ENCODE peak calls at places on chromosome 19, in five cellular contexts. X, B, K, D and T are unnamed samples.

GRCh38 chr19:17089238-17089637 is 13.7 kb downstream of the MYO9B start:
- DNase-seq in X (no peak), B (no peak), K (no peak), D (no peak), T (no peak)

GRCh38 chr19:58417071-58417470 is 8.6 kb downstream of the ZNF584 start:
- DNase-seq in X (no peak), B (no peak), K (no peak), D (no peak), T (no peak)

GRCh38 chr19:48152552-48152951 is 17.6 kb downstream of the LIG1 start:
- DNase-seq in X (peak), B (peak), K (no peak), D (peak), T (peak)

GRCh38 chr19:28377077-28377476 is 835.9 kb downstream of the UQCRFS1 start:
- DNase-seq in X (no peak), B (no peak), K (no peak), D (no peak), T (no peak)

GRCh38 chr19:36894849-36895383 is 21.2 kb downstream of the ZNF829 start:
- DNase-seq in X (no peak), B (no peak), K (no peak), D (no peak), T (no peak)

GRCh38 chr19:48813123-48813911 is 2.5 kb upstream of the BCAT2 start:
- DNase-seq in X (peak), B (no peak), K (no peak), D (peak), T (peak)

GRCh38 chr19:18185538-18185937 is 7.5 kb upstream of the MPV17L2 start:
- DNase-seq in X (no peak), B (no peak), K (no peak), D (no peak), T (no peak)

GRCh38 chr19:18562086-18562485 is 4.4 kb downstream of the KXD1 start:
- DNase-seq in X (no peak), B (no peak), K (no peak), D (no peak), T (no peak)

GRCh38 chr19:8355631-8356402 is 8.1 kb upstream of the ANGPTL4 start:
- DNase-seq in X (peak), B (peak), K (no peak), D (peak), T (no peak)

GRCh38 chr19:872266-872951 is 12.9 kb downstream of the CFD start:
- DNase-seq in X (peak), B (peak), K (peak), D (no peak), T (peak)

GRCh38 chr19:10010247-10010691 is at the start of gene COL5A3:
- DNase-seq in X (peak), B (peak), K (no peak), D (no peak), T (peak)

GRCh38 chr19:8017808-8018207 is 12.4 kb upstream of the ELAVL1 start:
- DNase-seq in X (peak), B (no peak), K (no peak), D (peak), T (no peak)

DNA sequence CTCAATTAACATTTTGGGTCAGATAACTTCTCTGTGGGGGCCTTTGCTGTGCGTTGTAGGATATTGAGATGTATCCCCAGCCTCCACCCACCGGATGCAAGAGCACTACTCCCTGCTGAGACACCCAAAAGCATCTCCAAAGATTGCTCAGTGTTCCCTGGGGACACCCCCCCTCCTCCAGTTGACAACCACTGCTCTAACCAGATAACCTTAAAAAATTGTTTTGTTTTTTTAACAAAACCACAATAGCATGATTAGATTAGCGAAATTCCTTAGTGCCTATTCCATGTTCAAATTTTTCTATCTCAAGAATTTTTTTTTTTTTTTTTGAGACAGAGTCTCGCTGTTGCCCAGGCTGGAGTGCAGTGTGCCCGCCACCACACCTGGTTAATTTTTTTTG is 2.6 kb upstream of the EPN1 start:
- DNase-seq in X (peak), B (no peak), K (no peak), D (no peak), T (no peak)
- TF ChIP-seq ESRRA in X (no peak), B (no peak), K (no peak), D (no peak), T (no peak)

GRCh38 chr19:39499082-39499642 is 415 bp downstream of the DLL3 start:
- DNase-seq in X (no peak), B (no peak), K (no peak), D (no peak), T (peak)

GRCh38 chr19:39496063-39496462 is 2.7 kb upstream of the DLL3 start:
- DNase-seq in X (no peak), B (no peak), K (no peak), D (no peak), T (no peak)

GRCh38 chr19:39499932-39500331 is 1.2 kb downstream of the DLL3 start:
- DNase-seq in X (no peak), B (no peak), K (no peak), D (no peak), T (no peak)

GRCh38 chr19:39498262-39499081 is at the start of gene DLL3:
- DNase-seq in X (peak), B (no peak), K (no peak), D (no peak), T (peak)

GRCh38 chr19:39497850-39498261 is 891 bp upstream of the DLL3 start:
- DNase-seq in X (peak), B (peak), K (no peak), D (peak), T (peak)
- TF ChIP-seq ESRRA in X (no peak), B (no peak), K (no peak), D (no peak), T (no peak)

DNA sequence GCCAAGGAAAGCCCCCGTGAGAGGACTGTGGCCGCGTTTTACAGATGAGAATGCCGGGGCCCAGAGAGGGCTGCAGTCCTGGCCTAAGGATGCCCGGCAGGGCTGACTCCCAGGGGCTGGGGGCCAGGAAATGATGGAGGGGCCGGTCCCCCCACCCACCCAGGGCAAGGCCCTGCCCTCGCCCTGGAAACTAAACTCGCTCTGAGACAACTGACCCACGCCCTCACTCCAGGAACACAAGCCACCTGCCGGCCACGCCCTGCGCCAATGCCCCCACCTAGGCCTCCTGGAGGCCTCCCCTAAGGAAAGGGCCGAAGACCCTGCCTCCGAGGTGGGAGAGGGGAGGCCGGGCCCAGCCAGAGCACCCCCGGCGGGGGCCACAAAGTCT is 7.2 kb downstream of the ZBTB7A start:
- DNase-seq in X (no peak), B (no peak), K (no peak), D (no peak), T (no peak)
- TF ChIP-seq ESRRA in X (no peak), B (no peak), K (no peak), D (no peak), T (no peak)

DNA sequence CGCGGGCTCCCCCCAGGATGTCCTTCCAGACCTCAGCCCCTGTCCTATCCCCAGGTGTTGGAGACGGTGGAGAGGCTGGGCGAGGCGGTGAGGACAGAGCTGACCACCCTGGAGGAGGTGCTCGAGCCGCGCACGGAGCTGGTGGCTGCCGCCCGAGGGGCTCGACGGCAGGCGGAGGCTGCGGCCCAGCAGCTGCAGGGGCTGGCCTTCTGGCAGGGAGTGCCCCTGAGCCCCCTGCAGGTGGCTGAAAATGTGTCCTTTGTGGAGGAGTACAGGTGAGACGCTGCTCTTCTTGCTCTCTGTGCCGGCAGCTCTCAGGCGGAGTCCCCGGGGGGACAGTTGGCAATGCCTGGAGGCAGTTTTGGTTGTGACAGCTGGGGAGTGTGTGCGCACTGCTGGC is 6.9 kb downstream of the TTYH1 start:
- DNase-seq in X (peak), B (no peak), K (no peak), D (no peak), T (peak)
- TF ChIP-seq ESRRA in X (no peak), B (no peak), K (no peak), D (no peak), T (no peak)